ENCODE peak calls at places on chromosomes 3 and 15, in five cellular contexts. F, H, S, N and X are unnamed samples. For H3K9me3, the result is how much of the 10 kb centered on the place peaks cover.

GRCh38 chr3:120182613-120183524 is 88.6 kb upstream of the GSK3B start:
- DNase-seq in F (no peak), H (no peak), S (peak), N (no peak), X (no peak)

GRCh38 chr3:62758296-62759066 is 116.7 kb downstream of the CADPS start:
- DNase-seq in F (no peak), H (no peak), S (no peak), N (no peak), X (no peak)

GRCh38 chr3:197490098-197490497 is 65.7 kb downstream of the BDH1 start:
- DNase-seq in F (no peak), H (no peak), S (peak), N (no peak), X (no peak)

GRCh38 chr15:101615986-101616848 is 36.0 kb downstream of the TM2D3 start:
- DNase-seq in F (no peak), H (peak), S (peak), N (peak), X (no peak)

GRCh38 chr3:99172736-99173657 is 271.5 kb upstream of the DCBLD2 start:
- DNase-seq in F (no peak), H (peak), S (peak), N (peak), X (no peak)

GRCh38 chr15:64092864-64093626 is 593 bp downstream of the CIAO2A start:
- DNase-seq in F (no peak), H (peak), S (peak), N (peak), X (no peak)

GRCh38 chr15:53962646-53963561 is 15.3 kb upstream of the UNC13C start:
- DNase-seq in F (no peak), H (no peak), S (peak), N (peak), X (no peak)

GRCh38 chr3:66953934-66954333 is 44.2 kb upstream of the KBTBD8 start:
- DNase-seq in F (no peak), H (no peak), S (no peak), N (no peak), X (no peak)

GRCh38 chr3:72145506-72146380 is 360.8 kb upstream of the PROK2 start:
- DNase-seq in F (no peak), H (no peak), S (peak), N (no peak), X (no peak)

GRCh38 chr3:5078151-5078550 is 43.9 kb upstream of the ARL8B start:
- DNase-seq in F (no peak), H (no peak), S (no peak), N (no peak), X (no peak)

GRCh38 chr3:198028718-198029117 is 68.7 kb downstream of the LMLN start:
- DNase-seq in F (no peak), H (no peak), S (peak), N (no peak), X (no peak)

GRCh38 chr3:139870000-139870675 is 64.8 kb upstream of the CLSTN2 start:
- DNase-seq in F (no peak), H (no peak), S (no peak), N (no peak), X (no peak)

GRCh38 chr3:150744041-150745026 is 18.6 kb downstream of the SIAH2 start:
- DNase-seq in F (no peak), H (no peak), S (no peak), N (no peak), X (no peak)

GRCh38 chr3:42557849-42558248 is 23.9 kb downstream of the SEC22C start:
- DNase-seq in F (no peak), H (no peak), S (no peak), N (no peak), X (no peak)

GRCh38 chr3:178646205-178646604 is 110.0 kb downstream of the KCNMB2 start:
- DNase-seq in F (no peak), H (no peak), S (no peak), N (no peak), X (no peak)

GRCh38 chr3:8416965-8417364 is 84.7 kb upstream of the LMCD1 start:
- DNase-seq in F (no peak), H (peak), S (peak), N (peak), X (no peak)

GRCh38 chr15:52731004-52731403 is 51.8 kb upstream of the ATOSA start:
- DNase-seq in F (no peak), H (no peak), S (no peak), N (no peak), X (no peak)

GRCh38 chr3:169764164-169764452 is 752 bp downstream of the TERC start:
- DNase-seq in F (no peak), H (peak), S (peak), N (no peak), X (no peak)

GRCh38 chr15:55954862-55955605 is 38.4 kb downstream of the NEDD4 start:
- DNase-seq in F (no peak), H (no peak), S (no peak), N (no peak), X (no peak)

GRCh38 chr3:78041486-78041885 is 1001.6 kb downstream of the ROBO2 start:
- DNase-seq in F (no peak), H (no peak), S (peak), N (no peak), X (no peak)

GRCh38 chr3:195580733-195581443 is 2.9 kb downstream of the APOD start:
- DNase-seq in F (no peak), H (no peak), S (peak), N (no peak), X (no peak)

GRCh38 chr3:125613204-125613603 is 17.9 kb upstream of the OSBPL11 start:
- DNase-seq in F (no peak), H (no peak), S (no peak), N (no peak), X (no peak)

GRCh38 chr15:52020253-52021085 is 1.4 kb downstream of the MAPK6 start:
- DNase-seq in F (no peak), H (no peak), S (peak), N (no peak), X (no peak)

GRCh38 chr3:160115387-160115786 is 109.8 kb upstream of the C3orf80 start:
- DNase-seq in F (no peak), H (no peak), S (no peak), N (no peak), X (no peak)

GRCh38 chr15:78133801-78134200 is 2.6 kb upstream of the CIB2 start:
- DNase-seq in F (no peak), H (no peak), S (peak), N (no peak), X (no peak)

GRCh38 chr15:83762367-83762766 is 108.4 kb downstream of the ADAMTSL3 start:
- DNase-seq in F (no peak), H (no peak), S (no peak), N (no peak), X (no peak)

GRCh38 chr3:31615071-31615875 is 82.5 kb downstream of the STT3B start:
- DNase-seq in F (no peak), H (no peak), S (no peak), N (no peak), X (no peak)

GRCh38 chr3:105222568-105223093 is 144.1 kb upstream of the ALCAM start:
- DNase-seq in F (no peak), H (no peak), S (no peak), N (no peak), X (no peak)

GRCh38 chr3:137163958-137164357 is 206.2 kb downstream of the IL20RB start:
- DNase-seq in F (no peak), H (no peak), S (no peak), N (no peak), X (no peak)

GRCh38 chr3:43855674-43856299 is 165.0 kb downstream of the ABHD5 start:
- DNase-seq in F (no peak), H (peak), S (peak), N (peak), X (no peak)

GRCh38 chr3:22117751-22118346 is 366.8 kb upstream of the ZNF385D start:
- DNase-seq in F (no peak), H (no peak), S (peak), N (no peak), X (no peak)

GRCh38 chr3:186121271-186121670 is 12.4 kb upstream of the ETV5 start:
- DNase-seq in F (no peak), H (no peak), S (no peak), N (no peak), X (no peak)

GRCh38 chr3:123367467-123368154 is 81.3 kb downstream of the ADCY5 start:
- DNase-seq in F (no peak), H (no peak), S (no peak), N (no peak), X (no peak)

GRCh38 chr3:157190242-157190876 is 30.4 kb upstream of the CCNL1 start:
- DNase-seq in F (no peak), H (no peak), S (no peak), N (no peak), X (no peak)
- H3K9me3 ChIP-seq in F (under half), H (under half), S (under half), N (under half), X (under half)

GRCh38 chr15:74787251-74788041 is 5.6 kb downstream of the CSK start:
- DNase-seq in F (no peak), H (peak), S (peak), N (peak), X (peak)

GRCh38 chr15:74789171-74789627 is 7.3 kb downstream of the CSK start:
- DNase-seq in F (no peak), H (no peak), S (no peak), N (peak), X (no peak)

GRCh38 chr15:74788716-74789151 is 6.9 kb downstream of the CSK start:
- DNase-seq in F (no peak), H (no peak), S (no peak), N (no peak), X (peak)

GRCh38 chr15:74786659-74787165 is 4.8 kb downstream of the CSK start:
- DNase-seq in F (no peak), H (no peak), S (no peak), N (peak), X (no peak)

DNA sequence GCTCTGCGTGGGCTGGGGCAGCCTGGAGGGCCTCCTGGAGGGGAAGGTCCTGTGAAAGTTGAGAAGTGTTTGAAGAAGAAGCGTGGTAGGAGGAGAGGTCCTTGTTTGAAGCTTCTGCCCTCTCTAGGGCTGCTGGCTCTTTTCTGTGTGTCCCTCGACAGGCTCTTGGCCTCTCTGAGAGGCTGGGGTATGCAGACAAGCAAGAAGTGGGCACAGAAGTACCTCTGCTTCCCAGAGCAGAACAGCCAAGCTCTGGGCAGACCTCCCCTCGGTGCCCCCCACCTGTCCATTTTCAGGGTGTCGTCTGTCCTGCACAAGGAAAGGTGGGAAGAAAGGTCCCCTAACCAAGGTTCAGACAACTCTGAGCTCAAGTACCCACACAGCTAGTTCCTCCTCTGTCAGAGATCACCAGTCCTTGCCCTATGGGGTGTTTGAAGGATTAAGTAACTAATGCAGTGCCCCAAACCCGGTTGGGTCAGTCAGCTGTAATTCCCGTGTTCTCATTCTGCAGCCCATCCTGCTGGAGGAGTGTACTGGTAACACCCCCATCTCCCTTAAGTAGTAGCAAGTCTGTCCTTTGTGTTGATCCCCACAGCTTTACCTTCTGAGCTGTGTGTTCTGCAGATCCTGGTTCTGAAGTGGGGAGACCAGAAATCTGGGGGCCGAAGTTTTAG is 6.3 kb downstream of the CSK start:
- DNase-seq in F (no peak), H (no peak), S (no peak), N (peak), X (no peak)
- H3K4me3 ChIP-seq in F (no peak), H (no peak), S (no peak), N (no peak), X (peak)

DNA sequence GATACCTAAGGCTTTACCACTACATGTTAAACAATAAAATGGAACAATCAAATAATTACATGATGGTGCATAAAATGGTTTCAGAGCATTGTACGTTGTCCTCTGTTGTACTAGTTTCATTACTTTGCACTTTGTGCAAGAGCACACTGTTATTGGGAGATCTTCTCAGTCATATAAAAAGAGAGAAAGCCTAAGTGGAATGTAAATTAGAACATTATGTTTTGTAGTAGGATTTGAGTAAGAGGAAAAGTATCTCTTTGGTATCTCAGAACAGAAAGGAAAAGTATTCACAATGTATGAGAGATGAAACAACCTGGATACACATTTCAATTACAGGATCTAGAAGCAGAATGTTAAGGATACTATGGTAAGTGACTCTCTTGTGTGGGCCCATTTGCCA is 26.9 kb upstream of the PLSCR2 start:
- DNase-seq in F (no peak), H (no peak), S (no peak), N (no peak), X (no peak)
- H3K9me3 ChIP-seq in F (under half), H (under half), S (under half), N (under half), X (under half)

GRCh38 chr3:56373386-56373785 is 94.9 kb downstream of the ERC2 start:
- DNase-seq in F (no peak), H (no peak), S (no peak), N (no peak), X (no peak)

GRCh38 chr3:56369914-56370313 is 98.4 kb downstream of the ERC2 start:
- DNase-seq in F (no peak), H (no peak), S (no peak), N (no peak), X (no peak)

GRCh38 chr3:56375654-56376053 is 92.6 kb downstream of the ERC2 start:
- DNase-seq in F (no peak), H (no peak), S (no peak), N (no peak), X (no peak)

GRCh38 chr3:56368860-56369259 is 99.4 kb downstream of the ERC2 start:
- DNase-seq in F (no peak), H (no peak), S (no peak), N (no peak), X (no peak)

DNA sequence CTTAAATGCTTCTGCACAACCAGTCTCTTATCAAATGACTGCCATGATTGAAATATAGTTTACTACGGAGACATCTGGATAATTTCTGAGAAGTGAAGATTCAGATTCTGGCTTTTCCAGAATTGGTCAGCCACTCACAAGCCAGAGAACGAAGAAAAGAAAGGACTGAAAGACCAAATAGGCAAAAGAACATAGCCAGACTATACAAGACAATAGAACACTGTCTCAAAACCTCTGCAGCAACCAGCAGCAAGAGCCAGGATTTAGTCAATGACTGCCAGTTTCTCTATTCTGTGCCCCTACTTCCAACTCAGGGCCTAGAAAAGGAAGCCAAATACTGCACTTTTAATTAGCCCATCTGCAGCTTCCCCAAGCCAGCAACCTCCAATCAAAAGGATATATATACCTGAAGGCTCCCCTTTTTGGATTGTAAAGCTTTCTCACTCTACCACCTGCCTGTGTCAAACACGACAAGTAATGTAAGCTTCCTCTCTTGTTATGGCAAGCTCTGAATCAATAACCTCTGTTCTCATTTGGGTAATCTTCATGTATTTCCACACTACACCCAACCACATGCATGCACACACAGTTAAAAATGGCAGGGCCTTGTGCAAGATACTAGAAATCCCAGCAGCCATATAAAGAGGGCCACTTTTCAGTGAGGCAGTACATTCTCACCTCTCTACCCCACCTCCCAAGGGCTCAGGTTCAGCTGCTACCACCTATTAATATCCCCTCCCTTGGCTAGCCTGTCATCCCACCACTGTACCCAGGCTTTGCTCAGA is 97.1 kb downstream of the ERC2 start:
- DNase-seq in F (no peak), H (no peak), S (no peak), N (no peak), X (no peak)
- H3K4me3 ChIP-seq in F (no peak), H (no peak), S (no peak), N (no peak), X (no peak)

DNA sequence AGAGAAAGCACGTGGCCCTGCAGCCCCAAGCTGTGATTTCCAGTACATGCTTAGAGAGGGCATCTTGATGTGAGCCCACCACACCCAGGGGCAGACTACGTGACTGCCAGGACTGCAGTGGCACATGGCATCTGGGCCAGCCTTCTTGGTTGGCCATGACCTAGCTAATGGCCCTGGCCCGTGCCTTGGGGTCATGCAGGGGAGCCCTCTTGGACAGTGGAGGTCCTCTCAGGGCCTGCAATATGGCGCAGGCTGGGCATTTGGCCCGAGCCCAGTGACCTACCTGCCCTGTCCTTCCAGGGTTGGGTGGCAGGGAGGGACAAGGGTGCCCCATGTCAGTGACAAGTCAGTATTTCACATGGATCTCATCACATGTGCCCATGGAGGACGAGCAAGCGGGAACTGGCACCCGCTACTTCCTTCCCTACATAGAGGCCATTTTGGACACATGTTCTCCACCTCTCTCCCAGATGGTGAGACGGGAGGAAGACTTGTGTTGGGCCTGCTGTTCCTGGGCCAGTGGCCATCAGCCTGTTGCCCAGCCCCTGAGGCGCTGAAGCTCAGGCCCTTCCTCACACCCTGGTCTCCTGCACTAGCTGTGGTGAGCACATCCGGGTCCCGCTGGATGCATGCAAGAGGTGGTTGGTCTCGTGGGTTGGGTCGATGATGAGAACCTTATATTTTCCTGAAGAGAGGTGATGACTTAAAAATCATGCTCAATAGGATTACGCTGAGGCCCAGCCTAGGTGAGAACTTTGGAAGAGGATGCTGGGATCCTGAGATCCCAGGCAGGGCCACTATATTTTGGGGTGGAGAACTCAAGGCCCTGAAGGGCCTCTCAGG is 195.6 kb downstream of the UBE3A start:
- DNase-seq in F (peak), H (peak), S (no peak), N (no peak), X (no peak)
- H3K9me3 ChIP-seq in F (half or more), H (under half), S (under half), N (under half), X (under half)

GRCh38 chr3:149534082-149534481 is 59.6 kb downstream of the TM4SF4 start:
- DNase-seq in F (no peak), H (no peak), S (no peak), N (no peak), X (no peak)

GRCh38 chr3:149534671-149535394 is 60.3 kb downstream of the TM4SF4 start:
- DNase-seq in F (peak), H (no peak), S (peak), N (no peak), X (no peak)

GRCh38 chr3:149536429-149536828 is 61.9 kb downstream of the TM4SF4 start:
- DNase-seq in F (peak), H (peak), S (peak), N (peak), X (no peak)

GRCh38 chr3:149532463-149533180 is 58.1 kb downstream of the TM4SF4 start:
- DNase-seq in F (no peak), H (peak), S (no peak), N (no peak), X (no peak)

GRCh38 chr3:149535395-149535685 is 60.8 kb downstream of the TM4SF4 start:
- DNase-seq in F (no peak), H (no peak), S (no peak), N (no peak), X (no peak)
- H3K4me3 ChIP-seq in F (peak), H (no peak), S (no peak), N (no peak), X (no peak)

GRCh38 chr3:46763178-46763577 is 45.5 kb upstream of the PRSS50 start:
- DNase-seq in F (no peak), H (no peak), S (no peak), N (no peak), X (no peak)

GRCh38 chr3:46764206-46764605 is 46.5 kb upstream of the PRSS50 start:
- DNase-seq in F (no peak), H (no peak), S (no peak), N (no peak), X (no peak)

GRCh38 chr3:46768061-46768460 is 50.4 kb upstream of the PRSS50 start:
- DNase-seq in F (no peak), H (no peak), S (no peak), N (no peak), X (no peak)
- H3K9me3 ChIP-seq in F (half or more), H (under half), S (under half), N (under half), X (under half)

GRCh38 chr3:16379838-16380237 is 114.8 kb downstream of the OXNAD1 start:
- DNase-seq in F (no peak), H (no peak), S (no peak), N (no peak), X (no peak)
- H3K4me3 ChIP-seq in F (no peak), H (no peak), S (no peak), N (no peak), X (no peak)

GRCh38 chr3:158264894-158265293 is 155.0 kb downstream of the RSRC1 start:
- DNase-seq in F (no peak), H (no peak), S (no peak), N (no peak), X (no peak)
- H3K9me3 ChIP-seq in F (under half), H (under half), S (under half), N (under half), X (under half)

GRCh38 chr3:53253707-53254106 is 2.1 kb downstream of the TKT start:
- DNase-seq in F (no peak), H (no peak), S (no peak), N (no peak), X (no peak)
- H3K4me3 ChIP-seq in F (peak), H (peak), S (no peak), N (peak), X (no peak)